ENCODE peak calls at places on chromosomes 4 and X, in four cellular contexts. T, V, W and Z are unnamed samples.

GRCh38 chr4:152503606-152504290 is 32.1 kb downstream of the FBXW7 start:
- DNase-seq in T (no peak), V (no peak), W (no peak), Z (no peak)

GRCh38 chrX:154373340-154374306 is 811 bp downstream of the FLNA start:
- DNase-seq in T (peak; percentile 59), V (no peak), W (peak; percentile 5), Z (peak; percentile 60)

GRCh38 chr4:123353656-123354055 is 42.9 kb upstream of the SPRY1 start:
- DNase-seq in T (no peak), V (no peak), W (no peak), Z (no peak)

GRCh38 chr4:12375805-12376204 is 947.1 kb upstream of the HS3ST1 start:
- DNase-seq in T (no peak), V (no peak), W (no peak), Z (no peak)

GRCh38 chr4:2250003-2250763 is 8.3 kb upstream of the HAUS3 start:
- DNase-seq in T (no peak), V (no peak), W (no peak), Z (no peak)

GRCh38 chr4:28966982-28967381 is 1753.2 kb upstream of the PCDH7 start:
- DNase-seq in T (no peak), V (no peak), W (no peak), Z (no peak)

GRCh38 chr4:169229571-169230028 is 41.2 kb downstream of the SH3RF1 start:
- DNase-seq in T (no peak), V (no peak), W (no peak), Z (no peak)

GRCh38 chrX:111124418-111124817 is 28.4 kb downstream of the PAK3 start:
- DNase-seq in T (no peak), V (no peak), W (no peak), Z (no peak)

GRCh38 chr4:65482410-65482809 is 187.9 kb downstream of the EPHA5 start:
- DNase-seq in T (no peak), V (no peak), W (no peak), Z (no peak)

GRCh38 chr4:8200302-8200975 is 1.3 kb downstream of the SH3TC1 start:
- DNase-seq in T (no peak), V (peak; percentile 42), W (no peak), Z (no peak)

GRCh38 chr4:16727218-16727617 is 171.2 kb downstream of the LDB2 start:
- DNase-seq in T (no peak), V (no peak), W (no peak), Z (no peak)

GRCh38 chr4:134027931-134028330 is 173.7 kb downstream of the PABPC4L start:
- DNase-seq in T (no peak), V (no peak), W (no peak), Z (no peak)

GRCh38 chrX:112636288-112636687 is 43.5 kb downstream of the LHFPL1 start:
- DNase-seq in T (no peak), V (no peak), W (no peak), Z (no peak)

GRCh38 chrX:30900227-30900626 is 11.2 kb upstream of the TAB3 start:
- DNase-seq in T (no peak), V (no peak), W (no peak), Z (no peak)

GRCh38 chr4:94356444-94356843 is 13.8 kb upstream of the HPGDS start:
- DNase-seq in T (no peak), V (no peak), W (no peak), Z (no peak)

GRCh38 chr4:122710434-122711308 is 21.8 kb upstream of the BBS12 start:
- DNase-seq in T (no peak), V (no peak), W (no peak), Z (peak; percentile 18)

GRCh38 chr4:188682321-188682720 is 543.1 kb downstream of the TRIML1 start:
- DNase-seq in T (no peak), V (no peak), W (no peak), Z (no peak)

GRCh38 chrX:153948002-153948466 is 3.6 kb upstream of the RENBP start:
- DNase-seq in T (peak; percentile 45), V (no peak), W (no peak), Z (no peak)

GRCh38 chr4:167524091-167524490 is 289.8 kb upstream of the SPOCK3 start:
- DNase-seq in T (no peak), V (no peak), W (no peak), Z (no peak)

GRCh38 chr4:177118596-177118995 is 191.1 kb upstream of the NEIL3 start:
- DNase-seq in T (no peak), V (no peak), W (no peak), Z (no peak)

GRCh38 chr4:60913646-60914045 is 286.5 kb upstream of the ADGRL3 start:
- DNase-seq in T (no peak), V (no peak), W (no peak), Z (no peak)

DNA sequence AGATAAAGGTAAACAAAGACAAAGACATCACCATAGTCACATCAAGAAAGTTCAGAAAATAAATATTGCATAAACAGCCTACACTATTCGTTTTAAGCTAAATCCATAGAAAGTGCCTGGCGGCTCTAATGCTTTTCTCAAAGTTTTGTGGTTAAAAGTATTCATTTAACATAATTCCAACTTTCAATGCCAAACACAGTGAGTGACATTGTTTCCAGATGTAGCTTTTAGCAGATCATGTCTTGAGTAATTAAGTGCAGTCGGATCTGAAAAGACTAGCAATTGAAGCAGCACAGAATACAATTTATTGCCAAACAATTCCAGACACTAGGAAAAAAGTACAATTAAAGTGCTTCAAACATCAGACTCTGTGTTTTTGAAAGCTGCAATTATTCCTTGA is 287.1 kb upstream of the ADGRL3 start:
- DNase-seq in T (no peak), V (no peak), W (no peak), Z (no peak)
- TF ChIP-seq TARDBP in T (no peak), V (no peak), W (no peak), Z (no peak)

DNA sequence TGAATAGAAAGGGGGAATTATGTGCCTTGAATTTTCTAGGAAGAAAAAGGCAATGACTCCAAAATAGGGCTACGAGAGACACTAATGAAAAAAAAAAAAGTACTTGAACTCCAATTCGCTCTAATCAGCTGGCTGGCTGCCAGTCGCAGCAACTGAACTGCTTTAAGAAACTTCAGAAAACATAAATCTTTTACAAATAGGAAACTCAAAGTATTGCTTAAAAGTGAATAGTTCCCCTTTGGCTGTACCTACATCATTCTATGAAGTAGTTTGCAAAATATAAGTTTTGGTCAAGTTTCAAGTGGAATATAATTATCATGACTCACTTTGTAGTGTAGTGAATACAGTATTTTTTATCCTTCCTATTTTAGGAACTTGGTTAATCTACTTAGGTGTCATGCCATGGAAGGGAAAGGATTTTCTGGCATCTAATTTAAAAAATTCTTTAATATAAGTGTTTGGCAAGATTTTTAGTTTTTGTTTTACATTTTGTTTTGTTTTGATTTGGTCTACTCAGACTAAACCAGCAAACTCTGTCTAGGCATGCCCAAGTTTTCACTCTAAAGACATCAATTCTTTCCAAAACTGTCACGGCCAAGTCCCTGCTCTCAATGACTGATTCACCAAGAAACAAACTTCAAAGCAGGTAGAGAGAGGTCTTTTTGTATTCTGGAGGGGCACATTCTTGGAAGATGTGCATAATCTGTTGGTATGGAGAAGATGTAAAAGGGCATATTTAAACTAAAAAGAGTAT is 382.4 kb upstream of the GALNT7 start:
- DNase-seq in T (no peak), V (no peak), W (no peak), Z (no peak)
- TF ChIP-seq TARDBP in T (no peak), V (no peak), W (no peak), Z (no peak)

DNA sequence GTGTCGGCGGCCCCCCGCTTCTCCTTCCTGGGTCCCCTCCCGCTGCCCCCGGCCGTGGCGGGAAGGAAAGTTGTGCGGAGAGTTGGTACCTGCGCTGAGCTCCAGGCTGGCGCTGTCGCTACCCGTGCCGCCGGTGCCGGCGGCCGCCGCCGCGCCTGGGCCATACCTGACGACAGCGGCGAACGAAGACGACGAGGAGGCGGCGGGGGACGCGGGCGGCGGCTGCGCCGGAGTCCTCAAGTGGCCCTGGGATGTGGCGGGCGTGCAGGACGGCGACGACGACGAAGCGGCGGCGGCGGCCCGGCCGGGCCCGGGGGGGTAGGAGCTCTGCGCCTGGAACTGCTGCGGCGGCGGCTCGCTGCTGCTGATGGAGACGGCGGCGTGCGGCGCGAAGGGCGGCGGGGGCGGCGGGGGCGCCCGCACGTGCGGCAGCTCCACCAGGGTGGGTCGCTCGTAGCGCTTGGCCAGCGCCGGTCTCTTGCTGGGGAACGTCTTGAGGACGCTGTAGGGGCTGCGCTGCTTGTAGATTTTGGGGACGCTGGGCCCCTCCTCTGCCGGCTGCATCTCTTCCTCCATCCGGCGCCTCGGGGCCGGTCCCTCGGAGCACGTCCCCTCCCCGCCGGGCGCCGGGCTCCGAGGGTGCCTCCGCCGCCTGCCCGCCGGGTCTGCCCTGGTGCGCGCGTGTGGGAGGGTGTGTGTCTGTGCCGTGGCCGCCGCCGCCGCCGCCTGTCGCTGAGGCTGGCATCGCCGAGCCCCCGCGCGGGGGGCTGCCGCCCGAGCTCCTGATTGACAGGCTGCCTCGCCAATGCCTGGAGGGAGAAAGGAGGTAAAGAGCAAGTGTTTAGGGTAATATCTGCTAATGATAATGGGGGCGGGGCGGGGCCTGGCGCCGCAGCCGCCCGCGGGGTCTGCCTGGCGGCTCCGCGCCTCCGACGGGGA is 618 bp downstream of the BEND4 start:
- DNase-seq in T (no peak), V (no peak), W (no peak), Z (peak; percentile 80)
- TF ChIP-seq TARDBP in T (no peak), V (no peak), W (no peak), Z (no peak)

GRCh38 chrX:130778773-130779172 is 124.2 kb downstream of the ENOX2 start:
- DNase-seq in T (no peak), V (no peak), W (no peak), Z (no peak)
- TF ChIP-seq TARDBP in T (no peak), V (no peak), W (no peak), Z (no peak)

GRCh38 chr4:24392613-24393012 is 191.7 kb downstream of the DHX15 start:
- DNase-seq in T (no peak), V (no peak), W (no peak), Z (no peak)

GRCh38 chr4:24400537-24400936 is 183.8 kb downstream of the DHX15 start:
- DNase-seq in T (no peak), V (no peak), W (no peak), Z (no peak)

GRCh38 chr4:24394041-24394440 is 190.3 kb downstream of the DHX15 start:
- DNase-seq in T (no peak), V (no peak), W (no peak), Z (no peak)

GRCh38 chr4:24396988-24397387 is 187.4 kb downstream of the DHX15 start:
- DNase-seq in T (no peak), V (no peak), W (no peak), Z (no peak)

GRCh38 chr4:24395937-24396336 is 188.4 kb downstream of the DHX15 start:
- DNase-seq in T (no peak), V (no peak), W (no peak), Z (no peak)
- TF ChIP-seq TARDBP in T (no peak), V (no peak), W (no peak), Z (no peak)

GRCh38 chr4:85672959-85673358 is 198.0 kb downstream of the ARHGAP24 start:
- DNase-seq in T (no peak), V (no peak), W (no peak), Z (no peak)
- TF ChIP-seq TARDBP in T (no peak), V (no peak), W (no peak), Z (no peak)

GRCh38 chr4:36267491-36268254 is 13.7 kb upstream of the DTHD1 start:
- DNase-seq in T (no peak), V (no peak), W (no peak), Z (no peak)
- TF ChIP-seq TARDBP in T (no peak), V (no peak), W (no peak), Z (no peak)